ENCODE peak calls at places on chromosomes 13 and 19, in four cellular contexts. D, F, M and S are unnamed samples.

GRCh38 chr13:102020611-102021216 is 381.1 kb downstream of the FGF14 start:
- DNase-seq in D (no peak), F (no peak), M (no peak), S (peak; percentile 45)

GRCh38 chr19:38273499-38273898 is 9.1 kb downstream of the SPINT2 start:
- DNase-seq in D (no peak), F (no peak), M (no peak), S (no peak)

GRCh38 chr13:19089315-19089714 is 92.3 kb downstream of the TUBA3C start:
- DNase-seq in D (no peak), F (no peak), M (no peak), S (no peak)

GRCh38 chr19:39599116-39599515 is 3.2 kb upstream of the LGALS13 start:
- DNase-seq in D (no peak), F (peak; percentile 22), M (no peak), S (peak; percentile 15)

GRCh38 chr19:19662866-19663291 is 597 bp downstream of the ATP13A1 start:
- DNase-seq in D (no peak), F (no peak), M (no peak), S (no peak)

GRCh38 chr19:57338798-57339378 is 12.2 kb upstream of the ZNF304 start:
- DNase-seq in D (no peak), F (peak; percentile 12), M (no peak), S (no peak)

GRCh38 chr13:84810781-84811180 is 928.5 kb upstream of the SLITRK1 start:
- DNase-seq in D (no peak), F (no peak), M (no peak), S (no peak)

GRCh38 chr19:9848761-9849160 is 13.6 kb downstream of the PIN1 start:
- DNase-seq in D (no peak), F (no peak), M (no peak), S (no peak)

GRCh38 chr19:5345895-5346386 is 5.3 kb upstream of the PTPRS start:
- DNase-seq in D (no peak), F (peak; percentile 33), M (no peak), S (peak; percentile 71)

GRCh38 chr19:48793271-48793670 is 17.6 kb downstream of the BCAT2 start:
- DNase-seq in D (no peak), F (no peak), M (no peak), S (no peak)

GRCh38 chr13:65417953-65418352 is 1812.2 kb downstream of the PCDH9 start:
- DNase-seq in D (no peak), F (peak; percentile 3), M (no peak), S (no peak)

GRCh38 chr19:23558541-23558940 is 128.5 kb downstream of the ZNF675 start:
- DNase-seq in D (no peak), F (no peak), M (no peak), S (no peak)

GRCh38 chr13:110464547-110465343 is 96.8 kb downstream of the RAB20 start:
- DNase-seq in D (no peak), F (no peak), M (no peak), S (no peak)

GRCh38 chr19:334296-335071 is 10.1 kb downstream of the MIER2 start:
- DNase-seq in D (no peak), F (no peak), M (no peak), S (no peak)

GRCh38 chr13:51192348-51192747 is 29.9 kb upstream of the FAM124A start:
- DNase-seq in D (no peak), F (no peak), M (no peak), S (peak; percentile 17)

GRCh38 chr13:25859528-25859927 is 192.3 kb downstream of the SHISA2 start:
- DNase-seq in D (no peak), F (no peak), M (no peak), S (no peak)

GRCh38 chr19:23075031-23075733 is 41.6 kb upstream of the ZNF730 start:
- DNase-seq in D (no peak), F (peak; percentile 76), M (no peak), S (peak; percentile 52)

GRCh38 chr19:12543855-12544254 is 7.4 kb downstream of the ZNF564 start:
- DNase-seq in D (no peak), F (no peak), M (no peak), S (peak; percentile 51)

GRCh38 chr13:110503979-110504499 is 57.5 kb downstream of the RAB20 start:
- DNase-seq in D (no peak), F (no peak), M (no peak), S (no peak)

GRCh38 chr13:39417643-39418042 is 185.3 kb downstream of the LHFPL6 start:
- DNase-seq in D (no peak), F (peak; percentile 66), M (no peak), S (peak; percentile 25)
- H3K4me3 ChIP-seq in D (no peak overlapping the region), F (peak overlapping the region; percentile 8), M (peak overlapping the region; percentile 46), S (no peak overlapping the region)

GRCh38 chr13:109150691-109151090 is 521.3 kb downstream of the MYO16 start:
- DNase-seq in D (no peak), F (no peak), M (no peak), S (no peak)

GRCh38 chr13:109146393-109146792 is 517.0 kb downstream of the MYO16 start:
- DNase-seq in D (no peak), F (no peak), M (no peak), S (no peak)

GRCh38 chr13:109145631-109146030 is 516.2 kb downstream of the MYO16 start:
- DNase-seq in D (no peak), F (peak; percentile 82), M (no peak), S (peak; percentile 71)

GRCh38 chr13:109146912-109147624 is 517.7 kb downstream of the MYO16 start:
- DNase-seq in D (no peak), F (peak; percentile 65), M (no peak), S (peak; percentile 98)

DNA sequence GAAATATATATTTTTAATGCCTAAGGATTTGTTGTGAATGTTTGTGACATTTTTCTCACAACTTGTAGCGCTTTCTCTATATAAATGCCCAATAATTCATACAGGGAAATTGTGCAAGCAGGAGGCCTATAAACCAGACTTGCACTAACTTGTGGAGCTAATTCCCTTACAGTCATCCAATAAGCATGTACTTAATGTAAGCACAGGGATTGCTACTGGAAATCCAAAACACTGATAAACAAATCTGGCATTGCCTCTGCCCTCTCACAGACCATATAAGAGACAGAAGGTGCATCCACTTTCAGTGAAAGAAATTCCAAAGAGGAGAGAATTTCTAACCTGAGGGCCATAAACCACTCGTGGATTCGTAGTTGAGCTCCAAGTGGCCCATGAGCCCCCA is 518.8 kb downstream of the MYO16 start:
- DNase-seq in D (no peak), F (peak; percentile 82), M (no peak), S (peak; percentile 94)
- H3K36me3 ChIP-seq in D (no peaks in the 10 kb centered on the region), F (no peaks in the 10 kb centered on the region), M (no peaks in the 10 kb centered on the region), S (no peaks in the 10 kb centered on the region)

GRCh38 chr19:3434630-3435553 is 45.4 kb downstream of the SMIM24 start:
- DNase-seq in D (peak; percentile 94), F (peak; percentile 93), M (peak; percentile 80), S (peak; percentile 86)
- H3K4me3 ChIP-seq in D (peak overlapping the region; percentile 72), F (peak overlapping the region; percentile 36), M (peak overlapping the region; percentile 58), S (peak overlapping the region; percentile 47)

DNA sequence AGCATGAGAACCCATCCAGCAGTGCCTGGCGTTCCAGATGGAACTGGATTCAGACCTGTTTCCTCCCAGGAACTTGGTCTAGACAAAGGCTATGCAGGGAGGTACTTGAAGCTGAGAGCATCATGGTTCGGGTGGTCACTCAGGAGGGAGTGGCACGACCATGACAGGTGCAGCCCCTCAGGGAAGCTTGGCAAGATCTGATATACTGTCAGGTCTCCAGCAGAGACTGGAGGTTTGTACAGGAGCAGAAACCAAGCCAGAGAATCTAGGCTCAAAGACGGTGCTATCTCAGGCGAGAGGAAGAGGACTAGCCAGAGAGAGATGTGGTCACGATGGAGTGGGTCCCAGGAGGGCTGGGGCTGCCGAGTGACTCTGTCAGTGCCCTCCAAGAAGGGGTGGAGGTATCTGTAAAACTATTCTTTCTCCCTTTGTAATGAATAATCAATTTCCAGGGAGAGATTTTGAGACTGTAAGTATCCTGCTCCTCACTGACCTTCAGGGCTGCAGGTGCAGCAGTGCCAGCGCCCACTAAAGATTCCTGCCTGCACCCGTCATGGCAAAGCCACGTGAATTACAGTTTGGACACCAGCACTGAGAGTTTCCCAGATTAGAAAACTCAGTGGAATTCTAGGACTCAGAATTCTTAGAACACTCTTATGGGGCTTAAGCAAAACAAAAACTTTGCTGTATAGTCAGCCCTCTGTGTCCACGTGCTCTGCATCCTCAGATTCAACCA is 10.2 kb upstream of the DCUN1D2 start:
- DNase-seq in D (no peak), F (no peak), M (no peak), S (no peak)
- H3K36me3 ChIP-seq in D (peaks cover 19% of the 10 kb centered on the region), F (peaks cover 40% of the 10 kb centered on the region), M (peaks cover 65% of the 10 kb centered on the region), S (peaks cover 47% of the 10 kb centered on the region)

DNA sequence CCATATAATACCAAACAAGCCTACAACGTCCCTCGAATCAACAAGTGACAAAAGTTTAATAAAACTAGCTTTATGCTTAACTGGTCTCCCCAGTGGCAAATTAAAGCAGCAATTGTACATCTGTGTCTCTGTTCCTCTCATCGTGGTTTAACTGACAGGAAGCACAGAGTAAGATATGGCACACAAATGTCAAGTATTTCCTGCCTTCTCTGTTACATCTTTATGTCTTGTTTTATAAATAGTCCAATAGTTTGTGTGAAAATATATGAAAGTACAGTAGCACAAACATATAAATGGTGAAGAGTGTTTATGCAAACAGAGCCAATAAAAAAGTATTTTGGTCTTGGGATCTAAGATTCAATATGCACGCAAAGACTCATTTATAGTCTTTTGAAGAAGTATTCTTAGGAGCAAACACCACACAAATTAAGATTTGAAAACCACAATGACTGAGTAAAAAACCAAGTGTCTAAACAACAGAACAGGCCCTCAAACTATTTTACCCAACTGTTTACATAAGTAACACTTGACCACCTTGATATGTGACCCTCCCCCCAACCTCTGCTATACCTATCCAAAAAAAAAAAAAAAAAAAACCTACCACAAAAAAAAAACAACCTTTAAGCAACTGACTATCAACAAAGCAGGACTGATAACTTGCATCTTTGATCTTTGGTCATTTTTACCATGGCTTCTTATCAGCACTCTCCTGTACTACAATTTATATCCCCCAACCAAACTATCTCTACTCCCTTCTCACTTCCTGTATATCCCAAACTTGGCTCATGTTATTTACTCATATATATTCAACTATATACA is 14.0 kb downstream of the ELF1 start:
- DNase-seq in D (no peak), F (no peak), M (no peak), S (no peak)
- H3K4me3 ChIP-seq in D (peak overlapping the region; percentile 6), F (no peak overlapping the region), M (no peak overlapping the region), S (no peak overlapping the region)